ENCODE peak calls at places on chromosomes 6 and 20, in seven cellular contexts. One of them, this sample, is unnamed.

GRCh38 chr6:134316733-134317431 is 1.0 kb downstream of the SGK1 start:
- DNase-seq in activated T-cell treated with anti-CD3 and anti-CD28 coated beads, Interleukin-2, amount 50 U/mL, for 48 hours: no peak
- DNase-seq in cortex of kidney: no peak
- DNase-seq in HCT116: no peak
- DNase-seq in AG20443: no peak
- DNase-seq in NCI-H2081: no peak
- DNase-seq in caudate nucleus: no peak
- DNase-seq in this sample: no peak

GRCh38 chr6:11514672-11515071 is 22.9 kb upstream of the TMEM170B start:
- DNase-seq in NCI-H2081: no peak
- DNase-seq in activated T-cell treated with anti-CD3 and anti-CD28 coated beads, Interleukin-2, amount 50 U/mL, for 48 hours: no peak
- DNase-seq in caudate nucleus: no peak
- DNase-seq in cortex of kidney: no peak
- DNase-seq in AG20443: no peak
- DNase-seq in HCT116: no peak
- DNase-seq in this sample: no peak

GRCh38 chr6:148593130-148593812 is 153.6 kb upstream of the UST start:
- DNase-seq in cortex of kidney: no peak
- DNase-seq in NCI-H2081: no peak
- DNase-seq in AG20443: peak; percentile 25
- DNase-seq in HCT116: no peak
- DNase-seq in caudate nucleus: no peak
- DNase-seq in activated T-cell treated with anti-CD3 and anti-CD28 coated beads, Interleukin-2, amount 50 U/mL, for 48 hours: no peak
- DNase-seq in this sample: no peak

GRCh38 chr6:37501632-37502466 is 2.2 kb upstream of the CCDC167 start:
- DNase-seq in caudate nucleus: no peak
- DNase-seq in HCT116: no peak
- DNase-seq in NCI-H2081: no peak
- DNase-seq in AG20443: no peak
- DNase-seq in cortex of kidney: no peak
- DNase-seq in activated T-cell treated with anti-CD3 and anti-CD28 coated beads, Interleukin-2, amount 50 U/mL, for 48 hours: peak; percentile 53
- DNase-seq in this sample: no peak

GRCh38 chr6:15769471-15770088 is 106.8 kb upstream of the DTNBP1 start:
- DNase-seq in activated T-cell treated with anti-CD3 and anti-CD28 coated beads, Interleukin-2, amount 50 U/mL, for 48 hours: no peak
- DNase-seq in NCI-H2081: no peak
- DNase-seq in cortex of kidney: no peak
- DNase-seq in AG20443: no peak
- DNase-seq in HCT116: no peak
- DNase-seq in caudate nucleus: no peak
- DNase-seq in this sample: no peak

GRCh38 chr20:51319522-51319921 is 223.0 kb downstream of the NFATC2 start:
- DNase-seq in cortex of kidney: no peak
- DNase-seq in caudate nucleus: no peak
- DNase-seq in activated T-cell treated with anti-CD3 and anti-CD28 coated beads, Interleukin-2, amount 50 U/mL, for 48 hours: no peak
- DNase-seq in HCT116: no peak
- DNase-seq in AG20443: no peak
- DNase-seq in NCI-H2081: no peak
- DNase-seq in this sample: no peak

GRCh38 chr6:128731249-128732165 is 151.4 kb upstream of the LAMA2 start:
- DNase-seq in caudate nucleus: no peak
- DNase-seq in activated T-cell treated with anti-CD3 and anti-CD28 coated beads, Interleukin-2, amount 50 U/mL, for 48 hours: no peak
- DNase-seq in AG20443: peak; percentile 63
- DNase-seq in cortex of kidney: no peak
- DNase-seq in NCI-H2081: peak; percentile 7
- DNase-seq in HCT116: peak; percentile 40
- DNase-seq in this sample: no peak

GRCh38 chr6:36327226-36328009 is 9.3 kb downstream of the BNIP5 start:
- DNase-seq in activated T-cell treated with anti-CD3 and anti-CD28 coated beads, Interleukin-2, amount 50 U/mL, for 48 hours: no peak
- DNase-seq in caudate nucleus: no peak
- DNase-seq in HCT116: no peak
- DNase-seq in AG20443: no peak
- DNase-seq in cortex of kidney: no peak
- DNase-seq in NCI-H2081: no peak
- DNase-seq in this sample: no peak

GRCh38 chr20:25270829-25271251 is 23.0 kb downstream of the PYGB start:
- DNase-seq in HCT116: no peak
- DNase-seq in caudate nucleus: no peak
- DNase-seq in activated T-cell treated with anti-CD3 and anti-CD28 coated beads, Interleukin-2, amount 50 U/mL, for 48 hours: no peak
- DNase-seq in NCI-H2081: peak; percentile 58
- DNase-seq in AG20443: no peak
- DNase-seq in cortex of kidney: no peak
- DNase-seq in this sample: no peak

GRCh38 chr6:36852481-36853147 is 13.4 kb upstream of the CPNE5 start:
- DNase-seq in AG20443: peak; percentile 74
- DNase-seq in NCI-H2081: no peak
- DNase-seq in cortex of kidney: no peak
- DNase-seq in activated T-cell treated with anti-CD3 and anti-CD28 coated beads, Interleukin-2, amount 50 U/mL, for 48 hours: no peak
- DNase-seq in HCT116: no peak
- DNase-seq in caudate nucleus: no peak
- DNase-seq in this sample: no peak

GRCh38 chr6:57342148-57342669 is 24.8 kb downstream of the PRIM2 start:
- DNase-seq in activated T-cell treated with anti-CD3 and anti-CD28 coated beads, Interleukin-2, amount 50 U/mL, for 48 hours: no peak
- DNase-seq in AG20443: no peak
- DNase-seq in NCI-H2081: no peak
- DNase-seq in cortex of kidney: no peak
- DNase-seq in HCT116: no peak
- DNase-seq in caudate nucleus: no peak
- DNase-seq in this sample: no peak

GRCh38 chr20:760751-761417 is 7.4 kb downstream of the SLC52A3 start:
- DNase-seq in cortex of kidney: no peak
- DNase-seq in HCT116: peak; percentile 47
- DNase-seq in activated T-cell treated with anti-CD3 and anti-CD28 coated beads, Interleukin-2, amount 50 U/mL, for 48 hours: peak; percentile 63
- DNase-seq in NCI-H2081: no peak
- DNase-seq in AG20443: peak; percentile 66
- DNase-seq in caudate nucleus: no peak
- DNase-seq in this sample: no peak

GRCh38 chr6:55174211-55175013 is at the start of gene HCRTR2:
- DNase-seq in caudate nucleus: no peak
- DNase-seq in HCT116: no peak
- DNase-seq in activated T-cell treated with anti-CD3 and anti-CD28 coated beads, Interleukin-2, amount 50 U/mL, for 48 hours: no peak
- DNase-seq in NCI-H2081: no peak
- DNase-seq in cortex of kidney: no peak
- DNase-seq in AG20443: peak; percentile 10
- DNase-seq in this sample: no peak

GRCh38 chr6:17585766-17586502 is 14.2 kb upstream of the FAM8A1 start:
- DNase-seq in cortex of kidney: no peak
- DNase-seq in AG20443: no peak
- DNase-seq in NCI-H2081: no peak
- DNase-seq in HCT116: peak; percentile 88
- DNase-seq in activated T-cell treated with anti-CD3 and anti-CD28 coated beads, Interleukin-2, amount 50 U/mL, for 48 hours: no peak
- DNase-seq in caudate nucleus: no peak
- DNase-seq in this sample: no peak

GRCh38 chr6:111122458-111123286 is 35.4 kb downstream of the SLC16A10 start:
- DNase-seq in HCT116: no peak
- DNase-seq in cortex of kidney: no peak
- DNase-seq in AG20443: no peak
- DNase-seq in activated T-cell treated with anti-CD3 and anti-CD28 coated beads, Interleukin-2, amount 50 U/mL, for 48 hours: no peak
- DNase-seq in NCI-H2081: no peak
- DNase-seq in caudate nucleus: no peak
- DNase-seq in this sample: no peak

GRCh38 chr6:56347526-56347925 is 100.1 kb upstream of the COL21A1 start:
- DNase-seq in cortex of kidney: no peak
- DNase-seq in activated T-cell treated with anti-CD3 and anti-CD28 coated beads, Interleukin-2, amount 50 U/mL, for 48 hours: no peak
- DNase-seq in NCI-H2081: no peak
- DNase-seq in HCT116: no peak
- DNase-seq in caudate nucleus: no peak
- DNase-seq in AG20443: peak; percentile 26
- DNase-seq in this sample: no peak

GRCh38 chr6:158168054-158168303 is at the start of gene SERAC1:
- DNase-seq in AG20443: no peak
- DNase-seq in HCT116: no peak
- DNase-seq in cortex of kidney: peak; percentile 52
- DNase-seq in caudate nucleus: peak; percentile 53
- DNase-seq in NCI-H2081: no peak
- DNase-seq in activated T-cell treated with anti-CD3 and anti-CD28 coated beads, Interleukin-2, amount 50 U/mL, for 48 hours: no peak
- DNase-seq in this sample: no peak

GRCh38 chr6:135537782-135538301 is 40.3 kb upstream of the AHI1 start:
- DNase-seq in activated T-cell treated with anti-CD3 and anti-CD28 coated beads, Interleukin-2, amount 50 U/mL, for 48 hours: peak; percentile 63
- DNase-seq in HCT116: peak; percentile 34
- DNase-seq in NCI-H2081: no peak
- DNase-seq in cortex of kidney: no peak
- DNase-seq in caudate nucleus: no peak
- DNase-seq in AG20443: peak; percentile 31
- DNase-seq in this sample: no peak

GRCh38 chr6:63444768-63445167 is 125.0 kb upstream of the LGSN start:
- DNase-seq in AG20443: no peak
- DNase-seq in HCT116: no peak
- DNase-seq in caudate nucleus: no peak
- DNase-seq in activated T-cell treated with anti-CD3 and anti-CD28 coated beads, Interleukin-2, amount 50 U/mL, for 48 hours: no peak
- DNase-seq in cortex of kidney: no peak
- DNase-seq in NCI-H2081: no peak
- DNase-seq in this sample: no peak

GRCh38 chr20:10005885-10006284 is 28.9 kb upstream of the ANKEF1 start:
- DNase-seq in cortex of kidney: no peak
- DNase-seq in caudate nucleus: no peak
- DNase-seq in HCT116: no peak
- DNase-seq in AG20443: no peak
- DNase-seq in NCI-H2081: no peak
- DNase-seq in activated T-cell treated with anti-CD3 and anti-CD28 coated beads, Interleukin-2, amount 50 U/mL, for 48 hours: no peak
- DNase-seq in this sample: no peak

GRCh38 chr6:105137388-105137787 is 42.4 kb downstream of the POPDC3 start:
- DNase-seq in HCT116: no peak
- DNase-seq in caudate nucleus: no peak
- DNase-seq in cortex of kidney: no peak
- DNase-seq in NCI-H2081: no peak
- DNase-seq in activated T-cell treated with anti-CD3 and anti-CD28 coated beads, Interleukin-2, amount 50 U/mL, for 48 hours: no peak
- DNase-seq in AG20443: peak; percentile 57
- DNase-seq in this sample: no peak

GRCh38 chr6:149586149-149586548 is 20.0 kb downstream of the GINM1 start:
- DNase-seq in NCI-H2081: no peak
- DNase-seq in caudate nucleus: no peak
- DNase-seq in activated T-cell treated with anti-CD3 and anti-CD28 coated beads, Interleukin-2, amount 50 U/mL, for 48 hours: no peak
- DNase-seq in HCT116: no peak
- DNase-seq in cortex of kidney: no peak
- DNase-seq in AG20443: no peak
- DNase-seq in this sample: no peak

GRCh38 chr6:1801401-1801800 is 191.7 kb downstream of the FOXC1 start:
- DNase-seq in AG20443: no peak
- DNase-seq in HCT116: no peak
- DNase-seq in NCI-H2081: no peak
- DNase-seq in activated T-cell treated with anti-CD3 and anti-CD28 coated beads, Interleukin-2, amount 50 U/mL, for 48 hours: no peak
- DNase-seq in caudate nucleus: no peak
- DNase-seq in cortex of kidney: no peak
- DNase-seq in this sample: no peak

GRCh38 chr6:126657556-126658129 is 317.7 kb downstream of the CENPW start:
- DNase-seq in cortex of kidney: no peak
- DNase-seq in NCI-H2081: peak; percentile 9
- DNase-seq in activated T-cell treated with anti-CD3 and anti-CD28 coated beads, Interleukin-2, amount 50 U/mL, for 48 hours: no peak
- DNase-seq in HCT116: peak; percentile 39
- DNase-seq in caudate nucleus: no peak
- DNase-seq in AG20443: peak; percentile 24
- DNase-seq in this sample: no peak

GRCh38 chr6:98452721-98453120 is 381.7 kb upstream of the POU3F2 start:
- DNase-seq in HCT116: no peak
- DNase-seq in activated T-cell treated with anti-CD3 and anti-CD28 coated beads, Interleukin-2, amount 50 U/mL, for 48 hours: no peak
- DNase-seq in cortex of kidney: no peak
- DNase-seq in AG20443: no peak
- DNase-seq in caudate nucleus: no peak
- DNase-seq in NCI-H2081: no peak
- DNase-seq in this sample: no peak

GRCh38 chr6:38493929-38494547 is 145.7 kb downstream of the BTBD9 start:
- DNase-seq in activated T-cell treated with anti-CD3 and anti-CD28 coated beads, Interleukin-2, amount 50 U/mL, for 48 hours: peak; percentile 91
- DNase-seq in cortex of kidney: no peak
- DNase-seq in AG20443: peak; percentile 33
- DNase-seq in HCT116: peak; percentile 57
- DNase-seq in NCI-H2081: peak; percentile 67
- DNase-seq in caudate nucleus: no peak
- DNase-seq in this sample: peak; percentile 63

GRCh38 chr6:167543602-167544506 is 219.0 kb downstream of the TTLL2 start:
- DNase-seq in caudate nucleus: no peak
- DNase-seq in activated T-cell treated with anti-CD3 and anti-CD28 coated beads, Interleukin-2, amount 50 U/mL, for 48 hours: no peak
- DNase-seq in cortex of kidney: no peak
- DNase-seq in NCI-H2081: no peak
- DNase-seq in AG20443: no peak
- DNase-seq in HCT116: no peak
- DNase-seq in this sample: no peak

GRCh38 chr20:61949363-61949713 is 116.3 kb downstream of the TAF4 start:
- DNase-seq in NCI-H2081: no peak
- DNase-seq in AG20443: no peak
- DNase-seq in activated T-cell treated with anti-CD3 and anti-CD28 coated beads, Interleukin-2, amount 50 U/mL, for 48 hours: no peak
- DNase-seq in cortex of kidney: no peak
- DNase-seq in HCT116: no peak
- DNase-seq in caudate nucleus: no peak
- DNase-seq in this sample: no peak

GRCh38 chr20:4327956-4328355 is 312.6 kb upstream of the RNF24 start:
- DNase-seq in caudate nucleus: no peak
- DNase-seq in cortex of kidney: no peak
- DNase-seq in HCT116: no peak
- DNase-seq in activated T-cell treated with anti-CD3 and anti-CD28 coated beads, Interleukin-2, amount 50 U/mL, for 48 hours: no peak
- DNase-seq in NCI-H2081: no peak
- DNase-seq in AG20443: no peak
- DNase-seq in this sample: no peak

This sample was measured in anterior cingulate cortex.